ENCODE peak calls at places on chromosomes 2 and 18, in seven cellular contexts. H, Z, L, D, N, C and T are unnamed samples.
A peak's percentile ranks its signal among the peaks of the same experiment; 100 is the strongest.

GRCh38 chr2:24926602-24927252 is 6.7 kb upstream of the ADCY3 start:
- DNase-seq in H (peak; percentile 91), Z (peak; percentile 38), L (peak; percentile 63), D (no peak), N (peak; percentile 64), C (peak; percentile 19), T (peak; percentile 71)

GRCh38 chr2:43169987-43170732 is 56.2 kb downstream of the ZFP36L2 start:
- DNase-seq in H (no peak), Z (peak; percentile 65), L (no peak), D (peak; percentile 60), N (peak; percentile 85), C (peak; percentile 72), T (no peak)

GRCh38 chr2:109105113-109105512 is 23.9 kb upstream of the SH3RF3 start:
- DNase-seq in H (no peak), Z (no peak), L (no peak), D (no peak), N (no peak), C (no peak), T (no peak)

GRCh38 chr18:36372902-36373301 is 75.4 kb downstream of the FHOD3 start:
- DNase-seq in H (no peak), Z (no peak), L (no peak), D (no peak), N (no peak), C (no peak), T (no peak)

GRCh38 chr2:121237336-121237979 is 47.5 kb downstream of the TFCP2L1 start:
- DNase-seq in H (peak; percentile 60), Z (no peak), L (no peak), D (no peak), N (no peak), C (no peak), T (peak; percentile 22)

GRCh38 chr2:5494212-5494611 is 198.0 kb upstream of the SOX11 start:
- DNase-seq in H (no peak), Z (no peak), L (no peak), D (no peak), N (no peak), C (no peak), T (no peak)

GRCh38 chr2:57720728-57721627 is 325.6 kb upstream of the VRK2 start:
- DNase-seq in H (no peak), Z (no peak), L (no peak), D (peak; percentile 22), N (no peak), C (peak; percentile 0), T (no peak)

GRCh38 chr2:239667431-239667985 is 266.7 kb upstream of the HDAC4 start:
- DNase-seq in H (no peak), Z (no peak), L (no peak), D (no peak), N (no peak), C (no peak), T (no peak)

GRCh38 chr18:36652503-36652902 is 176.3 kb downstream of the TPGS2 start:
- DNase-seq in H (no peak), Z (no peak), L (no peak), D (no peak), N (no peak), C (no peak), T (no peak)

GRCh38 chr2:72887032-72887835 is at the start of gene SPR:
- DNase-seq in H (peak; percentile 89), Z (peak; percentile 90), L (peak; percentile 84), D (peak; percentile 89), N (peak; percentile 83), C (peak; percentile 51), T (peak; percentile 88)

GRCh38 chr2:156340818-156341481 is 8.4 kb upstream of the NR4A2 start:
- DNase-seq in H (no peak), Z (no peak), L (no peak), D (no peak), N (no peak), C (peak; percentile 34), T (no peak)

GRCh38 chr18:14963246-14963645 is 215.3 kb downstream of the ANKRD30B start:
- DNase-seq in H (no peak), Z (no peak), L (no peak), D (no peak), N (no peak), C (no peak), T (no peak)
- H3K9me3 ChIP-seq in H (no peaks in the 10 kb centered on the region), Z (no peaks in the 10 kb centered on the region), L (no peaks in the 10 kb centered on the region), D (no peaks in the 10 kb centered on the region), N (no peaks in the 10 kb centered on the region), C (no peaks in the 10 kb centered on the region), T (no peaks in the 10 kb centered on the region)

GRCh38 chr2:119958642-119959268 is 54.1 kb upstream of the EPB41L5 start:
- DNase-seq in H (no peak), Z (no peak), L (no peak), D (no peak), N (no peak), C (no peak), T (no peak)

DNA sequence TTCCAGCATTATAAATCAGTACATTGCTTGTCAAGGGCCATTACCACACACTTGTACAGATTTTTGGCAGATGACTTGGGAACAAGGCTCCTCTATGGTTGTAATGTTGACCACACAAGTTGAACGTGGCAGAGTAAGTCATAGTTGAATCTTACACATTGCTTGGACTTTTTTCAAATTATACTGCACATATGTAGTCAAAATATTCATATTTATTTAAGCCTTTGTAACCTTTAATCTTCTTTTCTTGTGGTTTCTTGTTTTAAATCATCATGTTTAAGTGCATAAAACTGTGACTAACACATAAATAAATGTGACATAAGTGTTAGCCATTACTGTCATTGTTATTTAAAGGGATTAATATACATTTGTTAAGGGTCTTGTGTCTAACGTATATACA is 52.1 kb upstream of the EPB41L5 start:
- DNase-seq in H (no peak), Z (no peak), L (no peak), D (no peak), N (no peak), C (no peak), T (no peak)
- TF ChIP-seq CTCF in H (no peak), Z (no peak), L (no peak), D (no peak), N (no peak), C (no peak), T (no peak)

GRCh38 chr18:43751835-43752234 is 474.5 kb upstream of the SYT4 start:
- DNase-seq in H (no peak), Z (no peak), L (no peak), D (no peak), N (no peak), C (no peak), T (no peak)

GRCh38 chr18:43751203-43751602 is 473.9 kb upstream of the SYT4 start:
- DNase-seq in H (no peak), Z (no peak), L (no peak), D (no peak), N (no peak), C (no peak), T (no peak)
- H3K9me3 ChIP-seq in H (no peaks in the 10 kb centered on the region), Z (peaks cover 16% of the 10 kb centered on the region), L (peaks cover 19% of the 10 kb centered on the region), D (no peaks in the 10 kb centered on the region), N (peaks cover 3% of the 10 kb centered on the region), C (no peaks in the 10 kb centered on the region), T (peaks cover 23% of the 10 kb centered on the region)

GRCh38 chr2:174344716-174345472 is 10.1 kb downstream of the SP9 start:
- DNase-seq in H (no peak), Z (no peak), L (no peak), D (no peak), N (no peak), C (no peak), T (no peak)
- TF ChIP-seq CTCF in H (peak; percentile 27), Z (no peak), L (peak; percentile 14), D (no peak), N (no peak), C (peak; percentile 46), T (no peak)

GRCh38 chr18:72056171-72056570 is 488.0 kb downstream of the CBLN2 start:
- DNase-seq in H (no peak), Z (no peak), L (no peak), D (no peak), N (no peak), C (no peak), T (no peak)

DNA sequence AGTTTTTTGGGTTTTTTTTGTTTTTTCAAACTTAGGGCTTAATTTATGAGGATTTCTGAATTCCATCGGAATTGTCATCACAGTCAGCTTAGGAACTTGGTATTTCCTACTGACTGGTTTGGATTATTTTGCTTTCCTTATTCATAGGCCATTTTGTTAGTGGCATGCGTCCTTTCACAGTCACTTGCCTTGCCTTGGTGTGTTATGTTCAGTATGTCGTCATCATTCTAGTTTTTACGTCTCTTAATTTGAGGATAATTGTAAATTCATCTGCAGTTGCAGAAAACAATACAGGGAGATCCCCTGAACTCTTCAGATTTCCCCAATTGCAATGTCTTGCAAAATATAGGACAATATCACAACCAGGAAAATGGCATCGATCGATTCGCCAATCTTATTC is 485.3 kb downstream of the CBLN2 start:
- DNase-seq in H (no peak), Z (no peak), L (no peak), D (no peak), N (no peak), C (no peak), T (no peak)
- H3K9me3 ChIP-seq in H (no peaks in the 10 kb centered on the region), Z (peaks cover 5% of the 10 kb centered on the region), L (no peaks in the 10 kb centered on the region), D (no peaks in the 10 kb centered on the region), N (no peaks in the 10 kb centered on the region), C (no peaks in the 10 kb centered on the region), T (no peaks in the 10 kb centered on the region)

GRCh38 chr2:206023183-206023582 is 62.8 kb downstream of the INO80D start:
- DNase-seq in H (no peak), Z (no peak), L (no peak), D (no peak), N (no peak), C (no peak), T (no peak)
- TF ChIP-seq CTCF in H (peak; percentile 7), Z (no peak), L (no peak), D (no peak), N (no peak), C (no peak), T (no peak)

DNA sequence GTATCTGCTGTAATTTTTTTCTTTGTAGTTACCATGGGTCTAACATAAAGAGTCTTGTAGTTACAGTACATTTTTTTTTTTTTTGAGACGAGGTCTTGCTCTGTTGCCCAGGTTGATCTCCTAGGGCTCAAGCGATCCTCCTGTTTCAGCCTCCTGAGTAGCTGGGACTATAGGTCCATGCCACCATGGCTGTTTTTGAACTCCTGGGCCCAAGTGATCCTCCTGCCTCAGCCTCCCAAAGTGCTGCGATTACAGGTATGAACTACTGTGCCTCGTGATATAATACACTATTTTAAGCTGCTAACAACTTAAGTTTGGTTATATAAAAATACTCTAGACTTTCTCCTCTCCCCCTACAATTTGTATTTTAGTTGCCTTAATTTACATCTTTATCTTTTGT is 46.3 kb downstream of the ASB1 start:
- DNase-seq in H (no peak), Z (no peak), L (no peak), D (no peak), N (no peak), C (no peak), T (no peak)
- H3K9me3 ChIP-seq in H (no peaks in the 10 kb centered on the region), Z (peaks cover 25% of the 10 kb centered on the region), L (peaks cover 19% of the 10 kb centered on the region), D (no peaks in the 10 kb centered on the region), N (peaks cover 26% of the 10 kb centered on the region), C (peaks cover 33% of the 10 kb centered on the region), T (peaks cover 32% of the 10 kb centered on the region)